ENCODE peak calls at places on chromosome 1, in six cellular contexts. One of them, this sample, is unnamed.

GRCh38 chr1:30655672-30656071 is 67.7 kb downstream of the MATN1 start:
- DNase-seq in stimulated activated CD4-positive, alpha-beta T cell treated with anti-CD3 and anti-CD28 coated beads, Interleukin-2, amount 100 ng/mL, for 48 hours: no peak
- DNase-seq in progenitor cell of endocrine pancreas: no peak
- DNase-seq in activated CD4-positive, alpha-beta T cell treated with anti-CD3 and anti-CD28 coated beads for 36 hours: no peak
- DNase-seq in SK-MEL-5: no peak
- DNase-seq in activated CD8-positive, alpha-beta memory T cell treated with anti-CD3 and anti-CD28 coated beads, Interleukin-2, amount 50 U/mL, for 48 hours: no peak
- DNase-seq in this sample: no peak

GRCh38 chr1:95431216-95431615 is 197.2 kb downstream of the RWDD3 start:
- DNase-seq in activated CD4-positive, alpha-beta T cell treated with anti-CD3 and anti-CD28 coated beads for 36 hours: no peak
- DNase-seq in activated CD8-positive, alpha-beta memory T cell treated with anti-CD3 and anti-CD28 coated beads, Interleukin-2, amount 50 U/mL, for 48 hours: no peak
- DNase-seq in progenitor cell of endocrine pancreas: no peak
- DNase-seq in stimulated activated CD4-positive, alpha-beta T cell treated with anti-CD3 and anti-CD28 coated beads, Interleukin-2, amount 100 ng/mL, for 48 hours: no peak
- DNase-seq in SK-MEL-5: no peak
- DNase-seq in this sample: no peak

GRCh38 chr1:110463695-110464094 is 12.7 kb downstream of the PROK1 start:
- DNase-seq in activated CD8-positive, alpha-beta memory T cell treated with anti-CD3 and anti-CD28 coated beads, Interleukin-2, amount 50 U/mL, for 48 hours: no peak
- DNase-seq in progenitor cell of endocrine pancreas: no peak
- DNase-seq in SK-MEL-5: peak; percentile 29
- DNase-seq in stimulated activated CD4-positive, alpha-beta T cell treated with anti-CD3 and anti-CD28 coated beads, Interleukin-2, amount 100 ng/mL, for 48 hours: no peak
- DNase-seq in activated CD4-positive, alpha-beta T cell treated with anti-CD3 and anti-CD28 coated beads for 36 hours: no peak
- DNase-seq in this sample: no peak

GRCh38 chr1:115465802-115466363 is 127.8 kb upstream of the NGF start:
- DNase-seq in stimulated activated CD4-positive, alpha-beta T cell treated with anti-CD3 and anti-CD28 coated beads, Interleukin-2, amount 100 ng/mL, for 48 hours: no peak
- DNase-seq in activated CD8-positive, alpha-beta memory T cell treated with anti-CD3 and anti-CD28 coated beads, Interleukin-2, amount 50 U/mL, for 48 hours: no peak
- DNase-seq in SK-MEL-5: no peak
- DNase-seq in progenitor cell of endocrine pancreas: no peak
- DNase-seq in activated CD4-positive, alpha-beta T cell treated with anti-CD3 and anti-CD28 coated beads for 36 hours: no peak
- DNase-seq in this sample: no peak

GRCh38 chr1:212977781-212978645 is 27.7 kb downstream of the VASH2 start:
- DNase-seq in progenitor cell of endocrine pancreas: no peak
- DNase-seq in SK-MEL-5: no peak
- DNase-seq in activated CD4-positive, alpha-beta T cell treated with anti-CD3 and anti-CD28 coated beads for 36 hours: peak; percentile 30
- DNase-seq in stimulated activated CD4-positive, alpha-beta T cell treated with anti-CD3 and anti-CD28 coated beads, Interleukin-2, amount 100 ng/mL, for 48 hours: no peak
- DNase-seq in activated CD8-positive, alpha-beta memory T cell treated with anti-CD3 and anti-CD28 coated beads, Interleukin-2, amount 50 U/mL, for 48 hours: no peak
- DNase-seq in this sample: no peak

GRCh38 chr1:201251411-201251810 is 31.9 kb upstream of the PKP1 start:
- DNase-seq in activated CD8-positive, alpha-beta memory T cell treated with anti-CD3 and anti-CD28 coated beads, Interleukin-2, amount 50 U/mL, for 48 hours: no peak
- DNase-seq in SK-MEL-5: no peak
- DNase-seq in progenitor cell of endocrine pancreas: no peak
- DNase-seq in stimulated activated CD4-positive, alpha-beta T cell treated with anti-CD3 and anti-CD28 coated beads, Interleukin-2, amount 100 ng/mL, for 48 hours: no peak
- DNase-seq in activated CD4-positive, alpha-beta T cell treated with anti-CD3 and anti-CD28 coated beads for 36 hours: no peak
- DNase-seq in this sample: no peak

GRCh38 chr1:31243451-31244286 is 4.0 kb upstream of the NKAIN1 start:
- DNase-seq in activated CD8-positive, alpha-beta memory T cell treated with anti-CD3 and anti-CD28 coated beads, Interleukin-2, amount 50 U/mL, for 48 hours: no peak
- DNase-seq in activated CD4-positive, alpha-beta T cell treated with anti-CD3 and anti-CD28 coated beads for 36 hours: no peak
- DNase-seq in stimulated activated CD4-positive, alpha-beta T cell treated with anti-CD3 and anti-CD28 coated beads, Interleukin-2, amount 100 ng/mL, for 48 hours: no peak
- DNase-seq in SK-MEL-5: no peak
- DNase-seq in progenitor cell of endocrine pancreas: no peak
- DNase-seq in this sample: no peak

GRCh38 chr1:240169188-240169587 is 77.5 kb downstream of the FMN2 start:
- DNase-seq in SK-MEL-5: peak; percentile 55
- DNase-seq in activated CD8-positive, alpha-beta memory T cell treated with anti-CD3 and anti-CD28 coated beads, Interleukin-2, amount 50 U/mL, for 48 hours: no peak
- DNase-seq in stimulated activated CD4-positive, alpha-beta T cell treated with anti-CD3 and anti-CD28 coated beads, Interleukin-2, amount 100 ng/mL, for 48 hours: no peak
- DNase-seq in progenitor cell of endocrine pancreas: no peak
- DNase-seq in activated CD4-positive, alpha-beta T cell treated with anti-CD3 and anti-CD28 coated beads for 36 hours: no peak
- DNase-seq in this sample: no peak

GRCh38 chr1:62396871-62397270 is 40.0 kb upstream of the USP1 start:
- DNase-seq in SK-MEL-5: no peak
- DNase-seq in activated CD8-positive, alpha-beta memory T cell treated with anti-CD3 and anti-CD28 coated beads, Interleukin-2, amount 50 U/mL, for 48 hours: no peak
- DNase-seq in progenitor cell of endocrine pancreas: no peak
- DNase-seq in activated CD4-positive, alpha-beta T cell treated with anti-CD3 and anti-CD28 coated beads for 36 hours: no peak
- DNase-seq in stimulated activated CD4-positive, alpha-beta T cell treated with anti-CD3 and anti-CD28 coated beads, Interleukin-2, amount 100 ng/mL, for 48 hours: no peak
- DNase-seq in this sample: no peak

GRCh38 chr1:227742738-227743715 is 7.8 kb downstream of the SNAP47 start:
- DNase-seq in progenitor cell of endocrine pancreas: no peak
- DNase-seq in SK-MEL-5: no peak
- DNase-seq in activated CD4-positive, alpha-beta T cell treated with anti-CD3 and anti-CD28 coated beads for 36 hours: no peak
- DNase-seq in activated CD8-positive, alpha-beta memory T cell treated with anti-CD3 and anti-CD28 coated beads, Interleukin-2, amount 50 U/mL, for 48 hours: no peak
- DNase-seq in stimulated activated CD4-positive, alpha-beta T cell treated with anti-CD3 and anti-CD28 coated beads, Interleukin-2, amount 100 ng/mL, for 48 hours: no peak
- DNase-seq in this sample: no peak

GRCh38 chr1:21246905-21247642 is 43.2 kb downstream of the ECE1 start:
- DNase-seq in stimulated activated CD4-positive, alpha-beta T cell treated with anti-CD3 and anti-CD28 coated beads, Interleukin-2, amount 100 ng/mL, for 48 hours: no peak
- DNase-seq in activated CD8-positive, alpha-beta memory T cell treated with anti-CD3 and anti-CD28 coated beads, Interleukin-2, amount 50 U/mL, for 48 hours: no peak
- DNase-seq in SK-MEL-5: no peak
- DNase-seq in activated CD4-positive, alpha-beta T cell treated with anti-CD3 and anti-CD28 coated beads for 36 hours: no peak
- DNase-seq in progenitor cell of endocrine pancreas: no peak
- DNase-seq in this sample: no peak

GRCh38 chr1:28036431-28036830 is 52.0 kb downstream of the EYA3 start:
- DNase-seq in progenitor cell of endocrine pancreas: no peak
- DNase-seq in activated CD8-positive, alpha-beta memory T cell treated with anti-CD3 and anti-CD28 coated beads, Interleukin-2, amount 50 U/mL, for 48 hours: no peak
- DNase-seq in SK-MEL-5: peak; percentile 49
- DNase-seq in stimulated activated CD4-positive, alpha-beta T cell treated with anti-CD3 and anti-CD28 coated beads, Interleukin-2, amount 100 ng/mL, for 48 hours: no peak
- DNase-seq in activated CD4-positive, alpha-beta T cell treated with anti-CD3 and anti-CD28 coated beads for 36 hours: no peak
- DNase-seq in this sample: no peak

GRCh38 chr1:39258146-39258924 is 53.8 kb downstream of the MACF1 start:
- DNase-seq in progenitor cell of endocrine pancreas: peak; percentile 63
- DNase-seq in stimulated activated CD4-positive, alpha-beta T cell treated with anti-CD3 and anti-CD28 coated beads, Interleukin-2, amount 100 ng/mL, for 48 hours: peak; percentile 71
- DNase-seq in activated CD4-positive, alpha-beta T cell treated with anti-CD3 and anti-CD28 coated beads for 36 hours: peak; percentile 75
- DNase-seq in activated CD8-positive, alpha-beta memory T cell treated with anti-CD3 and anti-CD28 coated beads, Interleukin-2, amount 50 U/mL, for 48 hours: peak; percentile 81
- DNase-seq in SK-MEL-5: peak; percentile 73
- DNase-seq in this sample: peak; percentile 61

GRCh38 chr1:48596036-48596435 is 124.0 kb upstream of the SPATA6 start:
- DNase-seq in stimulated activated CD4-positive, alpha-beta T cell treated with anti-CD3 and anti-CD28 coated beads, Interleukin-2, amount 100 ng/mL, for 48 hours: no peak
- DNase-seq in activated CD4-positive, alpha-beta T cell treated with anti-CD3 and anti-CD28 coated beads for 36 hours: no peak
- DNase-seq in SK-MEL-5: peak; percentile 15
- DNase-seq in activated CD8-positive, alpha-beta memory T cell treated with anti-CD3 and anti-CD28 coated beads, Interleukin-2, amount 50 U/mL, for 48 hours: no peak
- DNase-seq in progenitor cell of endocrine pancreas: no peak
- DNase-seq in this sample: no peak

GRCh38 chr1:65691962-65692361 is 100.7 kb upstream of the PDE4B start:
- DNase-seq in progenitor cell of endocrine pancreas: no peak
- DNase-seq in stimulated activated CD4-positive, alpha-beta T cell treated with anti-CD3 and anti-CD28 coated beads, Interleukin-2, amount 100 ng/mL, for 48 hours: no peak
- DNase-seq in activated CD4-positive, alpha-beta T cell treated with anti-CD3 and anti-CD28 coated beads for 36 hours: no peak
- DNase-seq in activated CD8-positive, alpha-beta memory T cell treated with anti-CD3 and anti-CD28 coated beads, Interleukin-2, amount 50 U/mL, for 48 hours: no peak
- DNase-seq in SK-MEL-5: no peak
- DNase-seq in this sample: no peak

GRCh38 chr1:228735871-228736586 is 750 bp downstream of the RHOU start:
- DNase-seq in progenitor cell of endocrine pancreas: peak; percentile 14
- DNase-seq in activated CD8-positive, alpha-beta memory T cell treated with anti-CD3 and anti-CD28 coated beads, Interleukin-2, amount 50 U/mL, for 48 hours: no peak
- DNase-seq in activated CD4-positive, alpha-beta T cell treated with anti-CD3 and anti-CD28 coated beads for 36 hours: peak; percentile 37
- DNase-seq in stimulated activated CD4-positive, alpha-beta T cell treated with anti-CD3 and anti-CD28 coated beads, Interleukin-2, amount 100 ng/mL, for 48 hours: no peak
- DNase-seq in SK-MEL-5: no peak
- DNase-seq in this sample: peak; percentile 51

GRCh38 chr1:244444854-244445253 is 6.9 kb downstream of the ADSS2 start:
- DNase-seq in activated CD8-positive, alpha-beta memory T cell treated with anti-CD3 and anti-CD28 coated beads, Interleukin-2, amount 50 U/mL, for 48 hours: no peak
- DNase-seq in stimulated activated CD4-positive, alpha-beta T cell treated with anti-CD3 and anti-CD28 coated beads, Interleukin-2, amount 100 ng/mL, for 48 hours: no peak
- DNase-seq in SK-MEL-5: no peak
- DNase-seq in activated CD4-positive, alpha-beta T cell treated with anti-CD3 and anti-CD28 coated beads for 36 hours: no peak
- DNase-seq in progenitor cell of endocrine pancreas: no peak
- DNase-seq in this sample: no peak

GRCh38 chr1:164704954-164705353 is 146.0 kb downstream of the PBX1 start:
- DNase-seq in stimulated activated CD4-positive, alpha-beta T cell treated with anti-CD3 and anti-CD28 coated beads, Interleukin-2, amount 100 ng/mL, for 48 hours: no peak
- DNase-seq in activated CD8-positive, alpha-beta memory T cell treated with anti-CD3 and anti-CD28 coated beads, Interleukin-2, amount 50 U/mL, for 48 hours: no peak
- DNase-seq in progenitor cell of endocrine pancreas: no peak
- DNase-seq in SK-MEL-5: peak; percentile 8
- DNase-seq in activated CD4-positive, alpha-beta T cell treated with anti-CD3 and anti-CD28 coated beads for 36 hours: no peak
- DNase-seq in this sample: no peak

GRCh38 chr1:43171876-43172531 is at the start of the genes CFAP57 and EBNA1BP2:
- DNase-seq in SK-MEL-5: peak; percentile 92
- DNase-seq in progenitor cell of endocrine pancreas: peak; percentile 63
- DNase-seq in activated CD8-positive, alpha-beta memory T cell treated with anti-CD3 and anti-CD28 coated beads, Interleukin-2, amount 50 U/mL, for 48 hours: peak; percentile 92
- DNase-seq in stimulated activated CD4-positive, alpha-beta T cell treated with anti-CD3 and anti-CD28 coated beads, Interleukin-2, amount 100 ng/mL, for 48 hours: peak; percentile 87
- DNase-seq in activated CD4-positive, alpha-beta T cell treated with anti-CD3 and anti-CD28 coated beads for 36 hours: peak; percentile 94
- DNase-seq in this sample: peak; percentile 91

GRCh38 chr1:29833596-29833995 is 597.3 kb downstream of the PTPRU start:
- DNase-seq in stimulated activated CD4-positive, alpha-beta T cell treated with anti-CD3 and anti-CD28 coated beads, Interleukin-2, amount 100 ng/mL, for 48 hours: no peak
- DNase-seq in activated CD8-positive, alpha-beta memory T cell treated with anti-CD3 and anti-CD28 coated beads, Interleukin-2, amount 50 U/mL, for 48 hours: peak; percentile 29
- DNase-seq in SK-MEL-5: no peak
- DNase-seq in progenitor cell of endocrine pancreas: no peak
- DNase-seq in activated CD4-positive, alpha-beta T cell treated with anti-CD3 and anti-CD28 coated beads for 36 hours: no peak
- DNase-seq in this sample: no peak

GRCh38 chr1:165699577-165699976 is 1.2 kb upstream of the ALDH9A1 start:
- DNase-seq in activated CD8-positive, alpha-beta memory T cell treated with anti-CD3 and anti-CD28 coated beads, Interleukin-2, amount 50 U/mL, for 48 hours: no peak
- DNase-seq in stimulated activated CD4-positive, alpha-beta T cell treated with anti-CD3 and anti-CD28 coated beads, Interleukin-2, amount 100 ng/mL, for 48 hours: no peak
- DNase-seq in activated CD4-positive, alpha-beta T cell treated with anti-CD3 and anti-CD28 coated beads for 36 hours: no peak
- DNase-seq in SK-MEL-5: peak; percentile 93
- DNase-seq in progenitor cell of endocrine pancreas: no peak
- DNase-seq in this sample: no peak

GRCh38 chr1:61270761-61271411 is 188.5 kb downstream of the NFIA start:
- DNase-seq in progenitor cell of endocrine pancreas: no peak
- DNase-seq in activated CD4-positive, alpha-beta T cell treated with anti-CD3 and anti-CD28 coated beads for 36 hours: peak; percentile 49
- DNase-seq in stimulated activated CD4-positive, alpha-beta T cell treated with anti-CD3 and anti-CD28 coated beads, Interleukin-2, amount 100 ng/mL, for 48 hours: peak; percentile 7
- DNase-seq in activated CD8-positive, alpha-beta memory T cell treated with anti-CD3 and anti-CD28 coated beads, Interleukin-2, amount 50 U/mL, for 48 hours: no peak
- DNase-seq in SK-MEL-5: no peak
- DNase-seq in this sample: no peak

GRCh38 chr1:153790996-153791855 is 16.0 kb downstream of the SLC27A3 start:
- DNase-seq in stimulated activated CD4-positive, alpha-beta T cell treated with anti-CD3 and anti-CD28 coated beads, Interleukin-2, amount 100 ng/mL, for 48 hours: no peak
- DNase-seq in activated CD4-positive, alpha-beta T cell treated with anti-CD3 and anti-CD28 coated beads for 36 hours: peak; percentile 55
- DNase-seq in activated CD8-positive, alpha-beta memory T cell treated with anti-CD3 and anti-CD28 coated beads, Interleukin-2, amount 50 U/mL, for 48 hours: peak; percentile 58
- DNase-seq in progenitor cell of endocrine pancreas: no peak
- DNase-seq in SK-MEL-5: no peak
- DNase-seq in this sample: no peak

GRCh38 chr1:118337346-118337745 is 152.3 kb upstream of the SPAG17 start:
- DNase-seq in progenitor cell of endocrine pancreas: no peak
- DNase-seq in SK-MEL-5: no peak
- DNase-seq in activated CD4-positive, alpha-beta T cell treated with anti-CD3 and anti-CD28 coated beads for 36 hours: no peak
- DNase-seq in stimulated activated CD4-positive, alpha-beta T cell treated with anti-CD3 and anti-CD28 coated beads, Interleukin-2, amount 100 ng/mL, for 48 hours: no peak
- DNase-seq in activated CD8-positive, alpha-beta memory T cell treated with anti-CD3 and anti-CD28 coated beads, Interleukin-2, amount 50 U/mL, for 48 hours: no peak
- DNase-seq in this sample: no peak

GRCh38 chr1:233664254-233664653 is 50.3 kb downstream of the KCNK1 start:
- DNase-seq in stimulated activated CD4-positive, alpha-beta T cell treated with anti-CD3 and anti-CD28 coated beads, Interleukin-2, amount 100 ng/mL, for 48 hours: no peak
- DNase-seq in SK-MEL-5: no peak
- DNase-seq in progenitor cell of endocrine pancreas: no peak
- DNase-seq in activated CD8-positive, alpha-beta memory T cell treated with anti-CD3 and anti-CD28 coated beads, Interleukin-2, amount 50 U/mL, for 48 hours: no peak
- DNase-seq in activated CD4-positive, alpha-beta T cell treated with anti-CD3 and anti-CD28 coated beads for 36 hours: no peak
- DNase-seq in this sample: no peak

GRCh38 chr1:18217398-18218043 is 109.9 kb downstream of the IGSF21 start:
- DNase-seq in progenitor cell of endocrine pancreas: no peak
- DNase-seq in activated CD8-positive, alpha-beta memory T cell treated with anti-CD3 and anti-CD28 coated beads, Interleukin-2, amount 50 U/mL, for 48 hours: no peak
- DNase-seq in SK-MEL-5: peak; percentile 54
- DNase-seq in activated CD4-positive, alpha-beta T cell treated with anti-CD3 and anti-CD28 coated beads for 36 hours: peak; percentile 31
- DNase-seq in stimulated activated CD4-positive, alpha-beta T cell treated with anti-CD3 and anti-CD28 coated beads, Interleukin-2, amount 100 ng/mL, for 48 hours: no peak
- DNase-seq in this sample: peak; percentile 36

GRCh38 chr1:156281281-156282142 is 1.1 kb downstream of the SMG5 start:
- DNase-seq in SK-MEL-5: peak; percentile 52
- DNase-seq in activated CD8-positive, alpha-beta memory T cell treated with anti-CD3 and anti-CD28 coated beads, Interleukin-2, amount 50 U/mL, for 48 hours: peak; percentile 78
- DNase-seq in stimulated activated CD4-positive, alpha-beta T cell treated with anti-CD3 and anti-CD28 coated beads, Interleukin-2, amount 100 ng/mL, for 48 hours: peak; percentile 28
- DNase-seq in progenitor cell of endocrine pancreas: no peak
- DNase-seq in activated CD4-positive, alpha-beta T cell treated with anti-CD3 and anti-CD28 coated beads for 36 hours: peak; percentile 84
- DNase-seq in this sample: peak; percentile 36